ENCODE peak calls at places on chromosomes 3 and 15, in six cellular contexts. Y, U, X, Z, E and R are unnamed samples.

GRCh38 chr3:146125946-146126345 is 35.0 kb downstream of the PLOD2 start:
- DNase-seq in Y (no peak), U (peak), X (no peak), Z (no peak), E (no peak), R (no peak)

GRCh38 chr3:73432021-73432722 is 192.6 kb downstream of the PDZRN3 start:
- DNase-seq in Y (no peak), U (peak), X (no peak), Z (no peak), E (peak), R (no peak)

GRCh38 chr15:77004189-77004588 is 9.3 kb downstream of the PSTPIP1 start:
- DNase-seq in Y (peak), U (no peak), X (peak), Z (no peak), E (no peak), R (peak)

GRCh38 chr15:33160581-33161165 is 33.8 kb downstream of the FMN1 start:
- DNase-seq in Y (no peak), U (no peak), X (no peak), Z (no peak), E (no peak), R (no peak)

GRCh38 chr3:62374375-62374876 is 1.1 kb upstream of the FEZF2 start:
- DNase-seq in Y (no peak), U (no peak), X (no peak), Z (no peak), E (peak), R (no peak)

GRCh38 chr3:58713715-58714401 is 47.3 kb upstream of the FAM3D start:
- DNase-seq in Y (no peak), U (no peak), X (no peak), Z (no peak), E (no peak), R (peak)

GRCh38 chr15:59372352-59373211 is at the start of gene MYO1E:
- DNase-seq in Y (peak), U (peak), X (peak), Z (peak), E (peak), R (peak)

GRCh38 chr3:102133376-102133775 is 284.1 kb downstream of the NFKBIZ start:
- DNase-seq in Y (no peak), U (no peak), X (no peak), Z (no peak), E (no peak), R (no peak)

GRCh38 chr15:70722266-70723123 is 40.9 kb downstream of the UACA start:
- DNase-seq in Y (no peak), U (peak), X (no peak), Z (no peak), E (peak), R (no peak)

GRCh38 chr3:171901615-171902312 is 58.6 kb downstream of the TMEM212 start:
- DNase-seq in Y (no peak), U (peak), X (no peak), Z (no peak), E (no peak), R (no peak)

GRCh38 chr15:82641129-82641798 is 5.9 kb downstream of the CPEB1 start:
- DNase-seq in Y (no peak), U (no peak), X (no peak), Z (no peak), E (no peak), R (no peak)

GRCh38 chr3:12875857-12876451 is 34.6 kb upstream of the RPL32 start:
- DNase-seq in Y (no peak), U (no peak), X (no peak), Z (peak), E (peak), R (peak)

GRCh38 chr3:32442766-32443165 is 51.1 kb downstream of the CMTM7 start:
- DNase-seq in Y (no peak), U (peak), X (no peak), Z (no peak), E (no peak), R (no peak)

GRCh38 chr3:128174645-128175590 is 21.6 kb downstream of the EEFSEC start:
- DNase-seq in Y (no peak), U (no peak), X (no peak), Z (no peak), E (peak), R (no peak)

GRCh38 chr15:45118131-45118588 is 4.0 kb downstream of the DUOXA2 start:
- DNase-seq in Y (peak), U (peak), X (peak), Z (peak), E (peak), R (peak)

GRCh38 chr3:151837057-151837456 is 23.1 kb downstream of the AADAC start:
- DNase-seq in Y (no peak), U (peak), X (no peak), Z (no peak), E (peak), R (no peak)

GRCh38 chr3:160130950-160131349 is 94.3 kb upstream of the C3orf80 start:
- DNase-seq in Y (no peak), U (no peak), X (no peak), Z (no peak), E (no peak), R (no peak)

GRCh38 chr15:37134244-37134643 is 33.9 kb upstream of the MEIS2 start:
- DNase-seq in Y (no peak), U (no peak), X (no peak), Z (no peak), E (no peak), R (no peak)

GRCh38 chr15:47796339-47796738 is 79.0 kb downstream of the SEMA6D start:
- DNase-seq in Y (no peak), U (no peak), X (no peak), Z (no peak), E (no peak), R (no peak)

GRCh38 chr15:47728886-47729285 is 11.6 kb downstream of the SEMA6D start:
- DNase-seq in Y (no peak), U (no peak), X (no peak), Z (no peak), E (no peak), R (no peak)

GRCh38 chr3:32440481-32441350 is 49.1 kb downstream of the CMTM7 start:
- DNase-seq in Y (no peak), U (no peak), X (no peak), Z (no peak), E (no peak), R (no peak)

GRCh38 chr3:141878812-141879211 is 2.4 kb downstream of the ATP1B3 start:
- DNase-seq in Y (no peak), U (no peak), X (no peak), Z (no peak), E (no peak), R (no peak)

GRCh38 chr3:162367443-162368132 is 871.0 kb downstream of the OTOL1 start:
- DNase-seq in Y (no peak), U (no peak), X (no peak), Z (no peak), E (no peak), R (no peak)

GRCh38 chr15:66008920-66009572 is 139.8 kb downstream of the RAB11A start:
- DNase-seq in Y (no peak), U (peak), X (no peak), Z (no peak), E (no peak), R (peak)

GRCh38 chr15:100278596-100279380 is 63.0 kb downstream of the ADAMTS17 start:
- DNase-seq in Y (no peak), U (no peak), X (no peak), Z (no peak), E (no peak), R (no peak)

GRCh38 chr15:62391565-62392262 is 226.6 kb upstream of the C2CD4B start:
- DNase-seq in Y (peak), U (peak), X (no peak), Z (peak), E (peak), R (peak)

GRCh38 chr3:156705761-156706631 is 31.6 kb downstream of the TIPARP start:
- DNase-seq in Y (no peak), U (peak), X (no peak), Z (no peak), E (no peak), R (no peak)

GRCh38 chr3:181210275-181210674 is 220.7 kb upstream of the DNAJC19 start:
- DNase-seq in Y (no peak), U (peak), X (no peak), Z (no peak), E (peak), R (no peak)

GRCh38 chr3:157201648-157202278 is 41.8 kb upstream of the CCNL1 start:
- DNase-seq in Y (no peak), U (peak), X (no peak), Z (no peak), E (peak), R (no peak)

GRCh38 chr3:12734960-12735359 is 24.1 kb downstream of the TMEM40 start:
- DNase-seq in Y (no peak), U (no peak), X (no peak), Z (no peak), E (no peak), R (no peak)

GRCh38 chr3:117873236-117873635 is 1161.4 kb downstream of the IGSF11 start:
- DNase-seq in Y (no peak), U (no peak), X (no peak), Z (no peak), E (no peak), R (peak)

GRCh38 chr15:53193149-53193548 is 403.0 kb upstream of the ONECUT1 start:
- DNase-seq in Y (no peak), U (peak), X (no peak), Z (no peak), E (peak), R (no peak)

GRCh38 chr15:90201150-90201943 is at the start of gene SEMA4B:
- DNase-seq in Y (peak), U (peak), X (peak), Z (peak), E (peak), R (peak)

GRCh38 chr15:71116366-71116765 is 1.1 kb downstream of the THSD4 start:
- DNase-seq in Y (no peak), U (peak), X (no peak), Z (no peak), E (peak), R (no peak)

GRCh38 chr3:135503429-135504083 is 462.0 kb upstream of the PPP2R3A start:
- DNase-seq in Y (peak), U (peak), X (no peak), Z (peak), E (peak), R (peak)

GRCh38 chr3:68904064-68904463 is 28.3 kb downstream of the TAFA4 start:
- DNase-seq in Y (no peak), U (no peak), X (no peak), Z (no peak), E (no peak), R (no peak)

GRCh38 chr3:112778298-112779008 is 68.2 kb downstream of the CD200R1L start:
- DNase-seq in Y (no peak), U (peak), X (no peak), Z (no peak), E (no peak), R (no peak)

GRCh38 chr3:71177375-71177774 is 406.2 kb downstream of the FOXP1 start:
- DNase-seq in Y (no peak), U (no peak), X (no peak), Z (no peak), E (no peak), R (no peak)

GRCh38 chr3:117955196-117955595 is 1079.5 kb downstream of the IGSF11 start:
- DNase-seq in Y (no peak), U (no peak), X (no peak), Z (no peak), E (no peak), R (no peak)

DNA sequence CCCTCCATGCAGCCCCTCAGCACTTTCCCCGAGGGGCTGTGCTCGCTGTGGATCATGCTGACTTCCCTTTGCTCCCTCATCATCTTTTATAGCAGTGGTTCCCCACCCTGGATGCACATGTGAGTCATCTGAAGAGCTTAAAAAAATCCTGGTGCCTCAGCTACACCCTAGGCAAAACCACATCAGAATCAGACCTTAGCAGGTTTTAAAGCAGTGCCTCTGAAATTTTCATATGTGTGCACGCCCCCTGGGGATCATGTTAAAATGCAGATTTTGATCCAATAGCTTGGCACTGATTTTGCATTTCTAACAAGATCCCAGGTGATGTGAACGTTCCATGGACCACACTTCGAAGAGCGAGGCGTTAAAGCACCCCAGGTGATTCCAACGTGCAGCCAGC is 50.9 kb downstream of the FEM1B start:
- DNase-seq in Y (no peak), U (peak), X (no peak), Z (no peak), E (no peak), R (no peak)
- TF ChIP-seq CTCF in Y (no peak), U (no peak), X (no peak), Z (no peak), E (no peak), R (no peak)

GRCh38 chr15:89138999-89139612 is 50.9 kb downstream of the ABHD2 start:
- DNase-seq in Y (peak), U (peak), X (no peak), Z (no peak), E (no peak), R (no peak)

GRCh38 chr15:89140595-89140994 is 52.3 kb downstream of the ABHD2 start:
- DNase-seq in Y (no peak), U (no peak), X (no peak), Z (no peak), E (no peak), R (no peak)

GRCh38 chr15:89141885-89142284 is 53.6 kb downstream of the ABHD2 start:
- DNase-seq in Y (no peak), U (no peak), X (no peak), Z (no peak), E (no peak), R (no peak)

GRCh38 chr15:89137926-89138325 is 49.7 kb downstream of the ABHD2 start:
- DNase-seq in Y (no peak), U (no peak), X (no peak), Z (no peak), E (no peak), R (no peak)

DNA sequence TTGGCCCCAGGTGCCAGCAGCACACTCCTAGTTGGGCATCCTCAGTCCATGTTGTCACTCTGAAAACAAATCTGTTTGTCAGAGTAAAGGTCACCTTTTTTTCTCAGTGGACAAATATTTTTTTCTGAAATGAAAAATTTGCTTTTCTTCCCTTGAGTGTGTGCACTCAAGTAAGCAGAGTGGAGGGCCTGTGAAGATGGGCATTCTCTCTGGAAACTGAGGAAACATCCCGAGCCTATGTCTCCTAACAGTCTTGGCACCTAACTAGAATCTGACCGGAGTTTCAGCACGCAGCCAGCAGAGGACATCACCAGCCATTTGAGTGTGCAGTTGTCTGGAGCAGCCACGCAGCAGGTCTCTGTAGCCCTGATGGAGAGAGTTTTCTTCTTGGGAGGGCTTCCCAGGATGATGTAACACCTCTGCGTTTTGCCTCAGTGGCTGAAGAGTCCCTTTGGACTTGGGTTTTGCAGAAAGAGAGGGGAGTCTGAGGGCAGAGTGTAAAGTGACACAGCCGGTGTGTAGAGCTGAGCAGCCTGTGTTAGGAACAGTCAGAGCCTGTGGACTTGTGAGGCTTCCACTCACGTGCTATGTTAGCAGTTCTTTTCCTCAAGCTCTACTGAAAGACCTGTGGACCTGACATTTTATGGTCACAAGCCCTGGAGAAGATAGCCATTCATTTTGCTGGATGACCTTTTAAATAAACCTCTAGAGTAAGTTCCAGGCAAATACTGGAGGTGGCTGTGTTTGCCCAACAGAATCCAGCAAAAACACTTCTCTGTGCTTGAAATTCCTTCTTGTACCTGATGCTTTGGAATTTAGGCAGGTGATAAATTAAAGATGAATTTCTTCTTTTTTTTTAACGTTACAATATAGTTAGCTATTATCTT is 51.6 kb downstream of the ABHD2 start:
- DNase-seq in Y (peak), U (no peak), X (no peak), Z (no peak), E (peak), R (no peak)
- TF ChIP-seq CTCF in Y (peak), U (no peak), X (no peak), Z (no peak), E (peak), R (no peak)

GRCh38 chr3:42226470-42227425 is 39.2 kb downstream of the CCK start:
- DNase-seq in Y (no peak), U (no peak), X (no peak), Z (no peak), E (peak), R (no peak)

GRCh38 chr3:42228796-42229195 is 37.2 kb downstream of the CCK start:
- DNase-seq in Y (no peak), U (peak), X (no peak), Z (no peak), E (peak), R (no peak)

GRCh38 chr3:42230860-42231259 is 35.1 kb downstream of the CCK start:
- DNase-seq in Y (no peak), U (no peak), X (no peak), Z (no peak), E (no peak), R (no peak)

GRCh38 chr3:42229266-42229941 is 36.6 kb downstream of the CCK start:
- DNase-seq in Y (no peak), U (no peak), X (no peak), Z (no peak), E (no peak), R (no peak)

GRCh38 chr3:42229942-42230688 is 35.9 kb downstream of the CCK start:
- DNase-seq in Y (no peak), U (peak), X (no peak), Z (no peak), E (peak), R (no peak)
- TF ChIP-seq CTCF in Y (peak), U (peak), X (peak), Z (peak), E (peak), R (no peak)

DNA sequence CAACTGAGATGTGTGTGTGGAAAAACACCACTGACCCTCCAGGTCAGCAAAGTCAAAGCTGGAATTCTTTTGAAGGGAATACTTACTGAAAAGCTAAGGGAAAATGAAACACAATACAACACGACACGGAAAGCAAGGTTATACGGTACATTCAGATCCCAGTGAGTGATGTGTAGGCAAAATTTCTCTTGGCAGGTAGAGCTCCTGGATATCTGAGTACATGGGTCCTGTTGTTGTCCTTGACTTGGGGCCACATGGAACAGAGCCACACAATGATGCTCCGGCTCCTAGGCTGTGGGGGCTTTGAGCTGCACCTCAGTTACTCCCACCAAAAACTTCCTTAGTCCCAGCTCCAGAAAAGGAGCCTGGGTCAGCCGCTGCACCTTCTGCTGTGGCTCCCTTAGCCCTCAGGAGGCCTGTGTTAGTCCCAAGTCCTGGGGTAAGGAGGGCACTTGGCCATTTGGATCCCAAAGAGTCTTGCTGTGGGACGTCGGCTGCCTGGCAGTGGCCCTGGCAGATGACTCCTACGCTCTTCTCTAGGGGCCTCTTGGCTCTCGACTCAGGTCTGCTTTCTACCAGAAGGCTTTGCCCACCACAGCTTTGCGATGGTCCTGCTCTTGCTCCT is 95.6 kb downstream of the ADCY5 start:
- DNase-seq in Y (no peak), U (no peak), X (no peak), Z (no peak), E (no peak), R (no peak)
- TF ChIP-seq CTCF in Y (no peak), U (no peak), X (no peak), Z (no peak), E (no peak), R (no peak)